ENCODE peak calls at places on chromosome X, in ten cellular contexts. One of them, this sample, is unnamed.

GRCh38 chrX:10649286-10649685 is 28.9 kb upstream of the MID1 start:
- DNase-seq in WTC11: no peak
- DNase-seq in H4: no peak
- DNase-seq in CD8-positive, alpha-beta T cell: no peak
- DNase-seq in psoas muscle: no peak
- DNase-seq in fibroblast of gingiva: peak; percentile 68
- DNase-seq in brain pericyte: no peak
- DNase-seq in T follicular helper cell: no peak
- DNase-seq in HS-27A: no peak
- DNase-seq in ELR: no peak
- DNase-seq in this sample: no peak

GRCh38 chrX:40922307-40922706 is 162.9 kb upstream of the USP9X start:
- DNase-seq in WTC11: peak; percentile 13
- DNase-seq in H4: peak; percentile 74
- DNase-seq in CD8-positive, alpha-beta T cell: no peak
- DNase-seq in psoas muscle: no peak
- DNase-seq in fibroblast of gingiva: peak; percentile 6
- DNase-seq in brain pericyte: no peak
- DNase-seq in T follicular helper cell: no peak
- DNase-seq in HS-27A: no peak
- DNase-seq in ELR: peak; percentile 78
- DNase-seq in this sample: peak; percentile 70

GRCh38 chrX:13488706-13489105 is 80.7 kb upstream of the EGFL6 start:
- DNase-seq in WTC11: no peak
- DNase-seq in H4: no peak
- DNase-seq in CD8-positive, alpha-beta T cell: no peak
- DNase-seq in psoas muscle: no peak
- DNase-seq in fibroblast of gingiva: no peak
- DNase-seq in brain pericyte: no peak
- DNase-seq in T follicular helper cell: no peak
- DNase-seq in HS-27A: no peak
- DNase-seq in ELR: no peak
- DNase-seq in this sample: no peak

GRCh38 chrX:54492340-54492739 is 3.7 kb downstream of the FGD1 start:
- DNase-seq in WTC11: no peak
- DNase-seq in H4: no peak
- DNase-seq in CD8-positive, alpha-beta T cell: no peak
- DNase-seq in psoas muscle: peak; percentile 70
- DNase-seq in fibroblast of gingiva: peak; percentile 37
- DNase-seq in brain pericyte: no peak
- DNase-seq in T follicular helper cell: no peak
- DNase-seq in HS-27A: no peak
- DNase-seq in ELR: peak; percentile 73
- DNase-seq in this sample: peak; percentile 64

GRCh38 chrX:10050481-10050880 is 83.3 kb downstream of the CLDN34 start:
- DNase-seq in WTC11: peak; percentile 65
- DNase-seq in H4: peak; percentile 11
- DNase-seq in CD8-positive, alpha-beta T cell: no peak
- DNase-seq in psoas muscle: no peak
- DNase-seq in fibroblast of gingiva: no peak
- DNase-seq in brain pericyte: no peak
- DNase-seq in T follicular helper cell: no peak
- DNase-seq in HS-27A: no peak
- DNase-seq in ELR: no peak
- DNase-seq in this sample: peak; percentile 5

GRCh38 chrX:49230500-49231232 is 2.5 kb downstream of the CACNA1F start:
- DNase-seq in WTC11: peak; percentile 82
- DNase-seq in H4: no peak
- DNase-seq in CD8-positive, alpha-beta T cell: peak; percentile 48
- DNase-seq in psoas muscle: peak; percentile 64
- DNase-seq in fibroblast of gingiva: no peak
- DNase-seq in brain pericyte: no peak
- DNase-seq in T follicular helper cell: peak; percentile 16
- DNase-seq in HS-27A: no peak
- DNase-seq in ELR: no peak
- DNase-seq in this sample: no peak

GRCh38 chrX:72382199-72382590 is 76.5 kb upstream of the CITED1 start:
- DNase-seq in WTC11: no peak
- DNase-seq in H4: no peak
- DNase-seq in CD8-positive, alpha-beta T cell: no peak
- DNase-seq in psoas muscle: no peak
- DNase-seq in fibroblast of gingiva: no peak
- DNase-seq in brain pericyte: no peak
- DNase-seq in T follicular helper cell: no peak
- DNase-seq in HS-27A: no peak
- DNase-seq in ELR: no peak
- DNase-seq in this sample: no peak

GRCh38 chrX:20361890-20362262 is 95.2 kb upstream of the RPS6KA3 start:
- DNase-seq in WTC11: no peak
- DNase-seq in H4: peak; percentile 59
- DNase-seq in CD8-positive, alpha-beta T cell: no peak
- DNase-seq in psoas muscle: no peak
- DNase-seq in fibroblast of gingiva: peak; percentile 47
- DNase-seq in brain pericyte: no peak
- DNase-seq in T follicular helper cell: no peak
- DNase-seq in HS-27A: no peak
- DNase-seq in ELR: peak; percentile 45
- DNase-seq in this sample: no peak

GRCh38 chrX:154819771-154820341 is 14.6 kb upstream of the MPP1 start:
- DNase-seq in WTC11: no peak
- DNase-seq in H4: no peak
- DNase-seq in CD8-positive, alpha-beta T cell: no peak
- DNase-seq in psoas muscle: no peak
- DNase-seq in fibroblast of gingiva: no peak
- DNase-seq in brain pericyte: no peak
- DNase-seq in T follicular helper cell: no peak
- DNase-seq in HS-27A: no peak
- DNase-seq in ELR: no peak
- DNase-seq in this sample: no peak

GRCh38 chrX:141642979-141643378 is 53.5 kb downstream of the SPANXA2 start:
- DNase-seq in WTC11: no peak
- DNase-seq in H4: peak; percentile 16
- DNase-seq in CD8-positive, alpha-beta T cell: no peak
- DNase-seq in psoas muscle: no peak
- DNase-seq in fibroblast of gingiva: peak; percentile 11
- DNase-seq in brain pericyte: no peak
- DNase-seq in T follicular helper cell: no peak
- DNase-seq in HS-27A: no peak
- DNase-seq in ELR: peak; percentile 30
- DNase-seq in this sample: no peak

GRCh38 chrX:31333181-31333831 is 261.5 kb upstream of the FTHL17 start:
- DNase-seq in WTC11: no peak
- DNase-seq in H4: peak; percentile 47
- DNase-seq in CD8-positive, alpha-beta T cell: no peak
- DNase-seq in psoas muscle: no peak
- DNase-seq in fibroblast of gingiva: peak; percentile 2
- DNase-seq in brain pericyte: no peak
- DNase-seq in T follicular helper cell: no peak
- DNase-seq in HS-27A: peak; percentile 56
- DNase-seq in ELR: peak; percentile 83
- DNase-seq in this sample: peak; percentile 74

GRCh38 chrX:153495362-153495751 is 577 bp downstream of the BGN start:
- DNase-seq in WTC11: no peak
- DNase-seq in H4: no peak
- DNase-seq in CD8-positive, alpha-beta T cell: no peak
- DNase-seq in psoas muscle: peak; percentile 58
- DNase-seq in fibroblast of gingiva: peak; percentile 50
- DNase-seq in brain pericyte: no peak
- DNase-seq in T follicular helper cell: no peak
- DNase-seq in HS-27A: no peak
- DNase-seq in ELR: peak; percentile 29
- DNase-seq in this sample: no peak

GRCh38 chrX:54695231-54695630 is 102.8 kb downstream of the ITIH6 start:
- DNase-seq in WTC11: no peak
- DNase-seq in H4: peak; percentile 5
- DNase-seq in CD8-positive, alpha-beta T cell: no peak
- DNase-seq in psoas muscle: no peak
- DNase-seq in fibroblast of gingiva: no peak
- DNase-seq in brain pericyte: peak; percentile 1
- DNase-seq in T follicular helper cell: no peak
- DNase-seq in HS-27A: no peak
- DNase-seq in ELR: peak; percentile 51
- DNase-seq in this sample: peak; percentile 48

This sample was measured in HT1080.